ENCODE peak calls at places on chromosomes 13 and 19, in seven cellular contexts. A, Q, X, F, H, S and L are unnamed samples.

GRCh38 chr19:17328517-17329060 is 6.1 kb downstream of the ANO8 start:
- DNase-seq in X (no peak), H (peak), F (no peak), A (no peak), S (no peak), Q (no peak), L (no peak)

GRCh38 chr19:53906211-53907192 is 2.6 kb upstream of the CACNG7 start:
- DNase-seq in X (peak), F (peak), A (no peak), S (peak), Q (peak), H (peak), L (peak)

GRCh38 chr13:110336681-110337080 is 29.6 kb downstream of the COL4A2 start:
- DNase-seq in A (peak), S (no peak), Q (no peak), F (no peak), H (no peak), X (no peak), L (no peak)

GRCh38 chr19:52291781-52292180 is 5.2 kb upstream of the ZNF480 start:
- DNase-seq in H (no peak), X (no peak), S (no peak), F (no peak), A (no peak), Q (no peak), L (no peak)

GRCh38 chr19:17797397-17798201 is 2.7 kb downstream of the B3GNT3 start:
- DNase-seq in H (peak), F (no peak), A (peak), Q (no peak), X (no peak), S (no peak), L (no peak)

GRCh38 chr19:17471410-17472125 is 1.2 kb downstream of the SLC27A1 start:
- DNase-seq in A (no peak), X (no peak), F (no peak), Q (no peak), S (no peak), H (peak), L (no peak)

GRCh38 chr19:18735752-18736151 is 52.3 kb downstream of the CRTC1 start:
- DNase-seq in X (no peak), Q (no peak), A (no peak), S (no peak), H (no peak), F (no peak), L (no peak)

GRCh38 chr13:42073683-42074082 is 25.2 kb downstream of the DGKH start:
- DNase-seq in A (no peak), H (no peak), Q (no peak), X (no peak), S (no peak), F (peak), L (no peak)

GRCh38 chr19:5785423-5785822 is 877 bp upstream of the PRR22 start:
- DNase-seq in A (no peak), S (no peak), X (no peak), Q (no peak), H (no peak), F (no peak), L (no peak)

GRCh38 chr19:48516536-48516935 is 4.9 kb upstream of the LMTK3 start:
- DNase-seq in Q (no peak), H (no peak), S (no peak), F (no peak), X (no peak), A (no peak), L (no peak)

GRCh38 chr13:95628488-95628887 is 16.0 kb downstream of the DZIP1 start:
- DNase-seq in F (no peak), X (no peak), Q (no peak), H (no peak), S (no peak), A (no peak), L (no peak)

GRCh38 chr19:52343548-52343947 is 7.5 kb downstream of the ZNF610 start:
- DNase-seq in F (peak), Q (peak), X (no peak), S (peak), A (no peak), H (peak), L (peak)

GRCh38 chr13:106566682-106567420 is 1.1 kb downstream of the ARGLU1 start:
- DNase-seq in S (peak), A (peak), Q (peak), F (peak), X (peak), H (peak), L (peak)

GRCh38 chr19:5292453-5292842 is 48.2 kb downstream of the PTPRS start:
- DNase-seq in Q (no peak), H (no peak), A (peak), S (no peak), X (no peak), F (no peak), L (no peak)

GRCh38 chr13:29993716-29994488 is 143.5 kb upstream of the UBL3 start:
- DNase-seq in H (no peak), X (no peak), F (peak), Q (no peak), A (peak), S (no peak), L (peak)

GRCh38 chr13:80039000-80039399 is 301.9 kb downstream of the SPRY2 start:
- DNase-seq in H (no peak), A (no peak), F (no peak), S (no peak), Q (no peak), X (no peak), L (no peak)

GRCh38 chr13:23751195-23751594 is 138.0 kb downstream of the MIPEP start:
- DNase-seq in F (no peak), A (no peak), H (no peak), Q (no peak), X (no peak), S (no peak), L (peak)

GRCh38 chr19:14005381-14006084 is 587 bp downstream of the RFX1 start:
- DNase-seq in F (peak), H (peak), A (peak), Q (peak), X (peak), S (peak), L (peak)

GRCh38 chr13:19169991-19170390 is 11.6 kb downstream of the TUBA3C start:
- DNase-seq in Q (no peak), S (no peak), X (no peak), F (no peak), A (no peak), H (no peak), L (no peak)

GRCh38 chr19:10642473-10642872 is 11.7 kb upstream of the ILF3 start:
- DNase-seq in H (no peak), X (no peak), S (no peak), A (no peak), Q (no peak), F (no peak), L (no peak)

GRCh38 chr13:110610955-110611595 is 4.3 kb upstream of the NAXD start:
- DNase-seq in S (no peak), A (no peak), Q (no peak), H (no peak), F (no peak), X (no peak), L (no peak)

GRCh38 chr19:34350161-34350561 is 14.8 kb upstream of the GPI start:
- DNase-seq in Q (no peak), X (no peak), A (peak), F (no peak), S (no peak), H (no peak), L (no peak)

GRCh38 chr19:40410030-40410389 is 3.2 kb downstream of the PRX start:
- DNase-seq in H (no peak), X (no peak), Q (no peak), S (no peak), A (no peak), F (no peak), L (no peak)

GRCh38 chr13:87498681-87499080 is 172.5 kb upstream of the SLITRK5 start:
- DNase-seq in F (peak), A (no peak), Q (no peak), S (no peak), H (no peak), X (no peak), L (peak)

GRCh38 chr19:7968796-7969559 is 25.5 kb upstream of the TIMM44 start:
- DNase-seq in Q (no peak), A (no peak), H (no peak), F (no peak), X (no peak), S (no peak), L (no peak)

GRCh38 chr13:76438050-76438449 is 448.2 kb downstream of the KCTD12 start:
- DNase-seq in H (no peak), X (no peak), A (peak), F (no peak), Q (no peak), S (no peak), L (peak)

GRCh38 chr19:41542622-41543021 is 33.3 kb upstream of the CEACAM21 start:
- DNase-seq in F (no peak), A (no peak), S (no peak), X (no peak), Q (no peak), H (no peak), L (no peak)

GRCh38 chr19:41545547-41545946 is 30.4 kb upstream of the CEACAM21 start:
- DNase-seq in H (no peak), F (no peak), S (no peak), Q (no peak), A (no peak), X (no peak), L (no peak)

GRCh38 chr19:41540041-41540695 is 35.8 kb upstream of the CEACAM21 start:
- DNase-seq in F (no peak), A (no peak), H (no peak), Q (no peak), S (no peak), X (no peak), L (no peak)

GRCh38 chr19:41543582-41543981 is 32.4 kb upstream of the CEACAM21 start:
- DNase-seq in Q (no peak), F (no peak), X (no peak), S (no peak), H (no peak), A (no peak), L (no peak)

GRCh38 chr19:41541990-41542584 is 33.9 kb upstream of the CEACAM21 start:
- DNase-seq in A (no peak), H (peak), S (peak), Q (no peak), X (peak), F (peak), L (peak)
- H3K4me3 ChIP-seq in A (no peak), H (no peak), S (no peak), Q (no peak), X (no peak), F (no peak), L (no peak)

GRCh38 chr13:69296130-69296529 is 811.5 kb upstream of the ATXN8OS start:
- DNase-seq in H (no peak), Q (no peak), X (no peak), S (no peak), A (no peak), F (no peak), L (no peak)
- TF ChIP-seq CTCF in H (no peak), Q (no peak), X (no peak), S (no peak), A (no peak), F (no peak), L (no peak)

GRCh38 chr19:35714601-35715354 is 3.0 kb upstream of the KMT2B start:
- DNase-seq in S (no peak), A (no peak), Q (no peak), X (no peak), H (no peak), F (no peak), L (no peak)
- H3K4me3 ChIP-seq in S (no peak), A (no peak), Q (no peak), X (no peak), H (no peak), F (no peak), L (no peak)

GRCh38 chr19:32676186-32676894 is 692 bp downstream of the RGS9BP start:
- DNase-seq in F (no peak), A (no peak), S (no peak), X (no peak), Q (peak), H (peak), L (no peak)

GRCh38 chr19:32675720-32676185 is at the start of gene RGS9BP:
- DNase-seq in A (peak), X (peak), S (peak), F (peak), H (peak), Q (peak), L (peak)

GRCh38 chr19:32673573-32673972 is 1.4 kb downstream of the ANKRD27 start:
- DNase-seq in A (no peak), X (no peak), F (no peak), S (no peak), Q (no peak), H (no peak), L (no peak)

GRCh38 chr19:32674153-32674958 is 624 bp downstream of the ANKRD27 start:
- DNase-seq in Q (no peak), A (no peak), H (no peak), X (no peak), F (no peak), S (no peak), L (no peak)

DNA sequence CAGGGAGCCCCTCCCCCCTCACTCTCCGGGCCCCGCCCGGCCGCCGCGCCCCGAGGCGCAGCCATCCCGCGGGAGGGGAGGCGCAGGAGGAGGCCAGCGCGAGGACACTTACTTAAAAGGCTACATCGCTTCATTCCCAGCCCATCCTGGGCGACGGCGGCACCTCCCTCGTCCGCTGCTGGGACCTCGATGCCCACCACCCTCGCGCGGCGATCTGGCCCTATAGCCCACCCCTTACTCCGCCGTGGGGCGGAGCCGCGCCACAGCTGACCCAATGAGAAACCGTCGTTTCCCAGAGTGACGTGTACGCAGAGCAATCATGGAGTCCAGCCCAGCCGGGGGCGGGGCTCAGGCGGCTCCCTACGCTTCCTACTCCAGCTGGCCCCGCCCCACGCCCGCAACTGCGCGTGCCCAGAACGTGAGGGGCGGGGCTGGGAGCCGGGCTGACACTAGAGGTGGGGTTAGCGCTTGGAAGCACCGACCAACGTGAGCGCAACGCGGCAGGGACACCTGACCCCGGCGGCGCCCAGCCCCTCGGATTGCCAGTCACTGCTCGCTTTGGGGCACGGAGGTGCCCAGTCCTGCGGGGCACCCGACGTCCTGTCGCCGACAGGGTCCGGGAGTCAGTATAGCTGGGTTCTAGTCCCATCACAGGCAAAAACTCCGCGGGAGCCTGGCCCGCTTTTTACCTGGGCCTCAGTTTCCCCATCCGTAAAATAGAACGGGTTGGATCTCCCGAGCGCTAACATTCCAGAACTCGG is at the start of gene ANKRD27:
- DNase-seq in X (peak), H (peak), Q (peak), A (peak), F (peak), S (peak), L (peak)
- TF ChIP-seq CTCF in X (no peak), H (no peak), Q (no peak), A (no peak), F (no peak), S (no peak), L (no peak)

GRCh38 chr13:35791191-35791902 is 314.9 kb upstream of the MAB21L1 start:
- DNase-seq in X (no peak), H (no peak), S (no peak), F (peak), Q (no peak), A (peak), L (peak)
- H3K4me3 ChIP-seq in X (no peak), H (no peak), S (no peak), F (no peak), Q (no peak), A (no peak), L (no peak)

DNA sequence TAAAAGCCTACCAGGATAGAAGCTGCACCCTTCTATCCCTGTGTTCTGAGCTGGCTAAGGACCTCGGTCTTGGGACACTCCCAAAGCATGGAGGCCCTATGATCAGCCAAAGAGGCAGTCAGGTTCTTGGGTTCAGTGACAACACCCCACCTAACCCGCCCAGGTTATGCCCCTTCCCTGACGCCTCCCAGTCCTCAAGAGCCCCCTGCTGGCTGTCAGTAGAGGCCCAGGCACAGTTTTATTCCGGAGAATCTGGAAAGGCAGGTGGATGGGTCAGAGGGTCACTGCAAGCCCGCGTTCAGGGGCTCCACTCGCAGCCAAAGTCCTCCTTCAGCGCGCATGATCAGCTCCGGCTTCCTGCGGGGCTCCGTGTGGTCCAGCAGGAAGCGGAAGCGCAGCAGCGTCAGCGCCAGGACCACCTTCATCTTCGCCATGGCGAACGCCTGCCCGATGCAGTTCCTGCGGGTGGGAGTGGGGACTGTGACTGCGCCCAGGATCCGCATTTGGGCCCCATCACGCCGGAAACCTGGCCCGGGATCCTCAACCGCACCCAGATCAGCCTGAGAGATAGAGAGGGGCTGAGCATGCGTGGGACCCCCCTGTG is 22.3 kb downstream of the OR10H3 start:
- DNase-seq in A (no peak), H (peak), F (no peak), X (no peak), S (no peak), Q (no peak), L (no peak)
- TF ChIP-seq CTCF in A (no peak), H (peak), F (no peak), X (no peak), S (no peak), Q (peak), L (no peak)

DNA sequence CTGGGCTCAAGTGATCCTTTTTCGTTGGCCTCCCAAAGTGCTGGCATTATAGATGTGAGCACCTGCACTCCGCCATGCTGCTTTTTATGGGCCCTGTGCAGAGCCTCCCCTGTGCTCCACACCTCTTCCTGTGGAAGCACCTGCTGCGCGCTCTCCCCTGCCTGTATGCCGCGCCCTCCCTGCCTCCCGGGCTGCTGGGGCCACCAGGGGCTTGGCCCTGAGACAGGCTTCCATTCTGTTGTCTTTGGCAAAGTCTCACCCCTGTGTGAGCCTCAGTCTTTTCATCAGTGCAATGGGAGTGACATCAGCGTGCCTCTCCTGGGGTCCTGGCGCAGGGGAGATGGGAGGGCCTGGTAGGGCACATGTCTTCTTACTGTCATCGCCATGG is 1.3 kb downstream of the FAM174C start:
- DNase-seq in Q (no peak), F (no peak), A (no peak), H (peak), X (no peak), S (no peak), L (no peak)
- H3K4me3 ChIP-seq in Q (peak), F (peak), A (peak), H (no peak), X (peak), S (no peak), L (peak)

DNA sequence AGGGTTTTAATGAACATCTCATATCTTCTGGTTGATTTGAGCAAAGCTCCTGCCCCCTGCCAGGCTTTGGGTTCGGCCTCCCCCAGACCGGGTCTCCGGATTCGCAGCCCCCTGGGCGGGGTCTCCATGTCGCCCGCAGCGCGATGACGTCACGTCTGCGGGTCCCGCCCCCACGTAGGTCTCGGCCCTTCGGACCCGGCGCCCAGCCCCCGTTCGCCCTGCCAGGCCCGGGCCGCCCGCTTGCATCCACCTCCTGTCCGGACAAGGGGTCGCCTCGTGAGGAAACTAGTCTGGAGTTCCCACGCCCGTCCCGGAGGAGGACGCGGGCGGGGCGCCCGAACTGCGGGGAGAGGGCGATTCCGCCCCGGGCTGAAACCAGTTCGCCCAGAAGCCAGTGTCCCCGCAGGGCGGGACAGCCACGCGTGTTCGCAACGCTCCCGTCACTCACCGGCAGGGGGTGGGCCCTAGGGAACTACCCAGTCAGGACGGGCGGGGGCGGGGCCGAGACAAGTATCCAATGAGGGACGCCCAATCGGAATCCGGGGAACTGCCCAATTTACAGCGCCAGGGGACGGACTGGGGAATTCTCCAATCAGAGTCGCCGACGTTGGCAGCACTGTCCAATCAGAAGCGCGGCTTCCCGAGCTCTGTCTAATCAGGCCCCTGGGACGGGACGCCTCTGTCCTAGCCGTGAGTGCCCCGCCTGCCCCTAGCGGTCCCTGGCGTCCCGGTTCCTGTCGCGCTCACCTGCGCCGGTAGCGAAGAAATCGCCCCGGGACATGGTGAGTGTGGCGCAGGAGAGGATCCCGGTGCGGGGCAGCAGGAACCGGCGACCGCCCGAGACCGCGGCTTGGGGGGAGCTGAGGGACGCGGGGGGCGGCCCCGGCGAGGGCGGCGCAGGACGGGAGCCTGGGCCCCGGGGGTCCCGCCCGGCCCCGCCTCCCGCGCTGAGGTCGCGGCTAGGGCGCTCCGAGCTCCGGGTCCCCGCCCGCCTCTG is at the start of gene ZNF555:
- DNase-seq in X (peak), H (peak), S (peak), Q (peak), A (peak), F (peak), L (peak)
- TF ChIP-seq CTCF in X (peak), H (peak), S (peak), Q (peak), A (no peak), F (peak), L (peak)

DNA sequence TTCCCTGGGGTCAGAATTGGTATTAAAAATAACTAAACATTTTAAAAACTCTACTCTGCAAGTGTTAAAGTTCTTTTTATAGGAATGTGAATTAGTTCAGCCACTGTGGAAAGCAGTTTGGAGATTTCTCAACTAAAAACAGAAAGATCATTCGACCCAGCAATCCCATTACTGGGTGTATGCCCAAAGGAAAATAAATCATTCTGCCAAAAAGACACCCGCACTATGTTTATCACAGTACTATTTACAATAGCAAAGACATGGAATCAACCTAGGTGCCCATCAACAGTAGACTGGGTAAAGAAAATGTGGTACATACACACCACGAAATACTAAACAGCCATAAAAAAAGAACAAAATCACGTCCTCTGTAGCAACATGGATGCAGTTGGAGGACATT is 657 bp upstream of the THSD1 start:
- DNase-seq in F (no peak), S (no peak), X (no peak), A (no peak), Q (no peak), H (no peak), L (no peak)
- H3K4me3 ChIP-seq in F (no peak), S (no peak), X (peak), A (peak), Q (peak), H (no peak), L (no peak)